ENCODE peak calls at places on chromosome X, in seven cellular contexts. One of them, this sample, is unnamed.

GRCh38 chrX:154607370-154607769 is 11.7 kb downstream of the CTAG1B start:
- DNase-seq in body of pancreas: no peak
- DNase-seq in stomach: no peak
- DNase-seq in transverse colon: no peak
- DNase-seq in prostate gland: peak; percentile 27
- DNase-seq in breast epithelium: no peak
- DNase-seq in HepG2: peak; percentile 37
- DNase-seq in this sample: no peak

GRCh38 chrX:123590842-123591491 is 141.9 kb downstream of the THOC2 start:
- DNase-seq in stomach: no peak
- DNase-seq in breast epithelium: no peak
- DNase-seq in transverse colon: no peak
- DNase-seq in prostate gland: no peak
- DNase-seq in HepG2: peak; percentile 0
- DNase-seq in body of pancreas: no peak
- DNase-seq in this sample: no peak

GRCh38 chrX:93428497-93428896 is 244.9 kb downstream of the NAP1L3 start:
- DNase-seq in prostate gland: no peak
- DNase-seq in breast epithelium: no peak
- DNase-seq in transverse colon: no peak
- DNase-seq in stomach: no peak
- DNase-seq in HepG2: no peak
- DNase-seq in body of pancreas: no peak
- DNase-seq in this sample: no peak

GRCh38 chrX:6170424-6170823 is 58.2 kb downstream of the NLGN4X start:
- DNase-seq in prostate gland: no peak
- DNase-seq in HepG2: no peak
- DNase-seq in body of pancreas: no peak
- DNase-seq in transverse colon: no peak
- DNase-seq in breast epithelium: no peak
- DNase-seq in stomach: no peak
- DNase-seq in this sample: no peak

GRCh38 chrX:78747471-78747870 is at the start of gene LPAR4:
- DNase-seq in transverse colon: no peak
- DNase-seq in body of pancreas: no peak
- DNase-seq in prostate gland: no peak
- DNase-seq in breast epithelium: no peak
- DNase-seq in HepG2: no peak
- DNase-seq in stomach: no peak
- DNase-seq in this sample: no peak

GRCh38 chrX:20263474-20263873 is 3.2 kb downstream of the RPS6KA3 start:
- DNase-seq in body of pancreas: no peak
- DNase-seq in prostate gland: no peak
- DNase-seq in breast epithelium: no peak
- DNase-seq in stomach: no peak
- DNase-seq in HepG2: no peak
- DNase-seq in transverse colon: no peak
- DNase-seq in this sample: no peak

GRCh38 chrX:8244301-8244700 is 73.2 kb upstream of the VCX2 start:
- DNase-seq in HepG2: no peak
- DNase-seq in breast epithelium: no peak
- DNase-seq in prostate gland: no peak
- DNase-seq in stomach: no peak
- DNase-seq in transverse colon: no peak
- DNase-seq in body of pancreas: no peak
- DNase-seq in this sample: no peak

GRCh38 chrX:18640686-18641085 is 31.2 kb downstream of the RS1 start:
- DNase-seq in stomach: no peak
- DNase-seq in transverse colon: no peak
- DNase-seq in breast epithelium: no peak
- DNase-seq in body of pancreas: no peak
- DNase-seq in HepG2: no peak
- DNase-seq in prostate gland: no peak
- DNase-seq in this sample: no peak

GRCh38 chrX:21153503-21153902 is 220.7 kb upstream of the CNKSR2 start:
- DNase-seq in prostate gland: no peak
- DNase-seq in HepG2: no peak
- DNase-seq in transverse colon: no peak
- DNase-seq in breast epithelium: no peak
- DNase-seq in stomach: no peak
- DNase-seq in body of pancreas: peak; percentile 17
- DNase-seq in this sample: no peak

GRCh38 chrX:48802813-48803261 is 970 bp downstream of the HDAC6 start:
- DNase-seq in breast epithelium: no peak
- DNase-seq in prostate gland: no peak
- DNase-seq in stomach: no peak
- DNase-seq in body of pancreas: no peak
- DNase-seq in transverse colon: no peak
- DNase-seq in HepG2: no peak
- DNase-seq in this sample: no peak

GRCh38 chrX:48806088-48806487 is 4.2 kb downstream of the HDAC6 start:
- DNase-seq in prostate gland: no peak
- DNase-seq in body of pancreas: no peak
- DNase-seq in transverse colon: no peak
- DNase-seq in breast epithelium: no peak
- DNase-seq in stomach: no peak
- DNase-seq in HepG2: no peak
- DNase-seq in this sample: no peak

GRCh38 chrX:48800574-48801280 is 1.1 kb upstream of the HDAC6 start:
- DNase-seq in transverse colon: no peak
- DNase-seq in breast epithelium: no peak
- DNase-seq in prostate gland: no peak
- DNase-seq in body of pancreas: peak; percentile 5
- DNase-seq in HepG2: no peak
- DNase-seq in stomach: no peak
- DNase-seq in this sample: no peak

GRCh38 chrX:48801281-48802088 is at the start of gene HDAC6:
- DNase-seq in transverse colon: peak; percentile 96
- DNase-seq in body of pancreas: peak; percentile 98
- DNase-seq in breast epithelium: peak; percentile 95
- DNase-seq in HepG2: peak; percentile 95
- DNase-seq in stomach: peak; percentile 97
- DNase-seq in prostate gland: peak; percentile 96
- DNase-seq in this sample: peak; percentile 98

DNA sequence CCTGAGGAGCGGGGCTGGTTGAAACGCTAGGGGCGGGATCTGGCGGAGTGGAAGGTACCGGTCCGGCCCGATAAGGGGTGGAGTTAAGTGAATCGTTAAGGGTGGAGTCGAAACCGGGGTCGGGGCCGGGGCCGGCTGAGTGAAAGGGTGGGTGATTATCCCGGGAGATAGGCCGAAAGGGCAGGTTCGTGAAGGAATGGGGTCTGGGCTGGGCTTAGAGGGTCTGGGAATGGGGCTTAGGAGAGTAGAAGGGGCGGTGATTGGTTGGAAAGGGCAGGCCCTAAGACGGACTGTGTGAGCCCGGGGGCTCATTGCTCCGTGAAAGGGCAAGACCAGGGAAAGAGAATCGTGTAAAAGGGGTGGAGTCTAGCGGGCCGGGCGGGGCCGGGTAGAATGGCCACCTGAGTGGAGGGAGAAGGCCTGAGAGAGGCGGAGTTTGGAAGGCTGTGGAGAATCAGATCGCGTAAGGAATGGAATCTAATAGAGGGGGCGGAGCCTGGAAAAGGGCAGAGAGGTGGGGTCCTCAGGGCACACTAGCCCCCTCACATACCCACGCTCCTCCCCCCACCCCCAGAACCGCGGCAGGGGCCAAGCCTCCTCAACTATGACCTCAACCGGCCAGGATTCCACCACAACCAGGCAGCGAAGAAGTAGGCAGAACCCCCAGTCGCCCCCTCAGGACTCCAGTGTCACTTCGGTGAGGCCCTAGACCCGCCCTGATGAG is 384 bp downstream of the HDAC6 start:
- DNase-seq in body of pancreas: peak; percentile 91
- DNase-seq in HepG2: peak; percentile 85
- DNase-seq in prostate gland: peak; percentile 77
- DNase-seq in breast epithelium: peak; percentile 82
- DNase-seq in transverse colon: peak; percentile 91
- DNase-seq in stomach: peak; percentile 86
- DNase-seq in this sample: peak; percentile 94
- TF ChIP-seq POLR2A in body of pancreas: peak; percentile 89
- TF ChIP-seq POLR2A in HepG2: no peak
- TF ChIP-seq POLR2A in prostate gland: peak; percentile 63
- TF ChIP-seq POLR2A in breast epithelium: peak; percentile 65
- TF ChIP-seq POLR2A in transverse colon: peak; percentile 92
- TF ChIP-seq POLR2A in stomach: peak; percentile 82
- TF ChIP-seq POLR2A in this sample: peak; percentile 64

DNA sequence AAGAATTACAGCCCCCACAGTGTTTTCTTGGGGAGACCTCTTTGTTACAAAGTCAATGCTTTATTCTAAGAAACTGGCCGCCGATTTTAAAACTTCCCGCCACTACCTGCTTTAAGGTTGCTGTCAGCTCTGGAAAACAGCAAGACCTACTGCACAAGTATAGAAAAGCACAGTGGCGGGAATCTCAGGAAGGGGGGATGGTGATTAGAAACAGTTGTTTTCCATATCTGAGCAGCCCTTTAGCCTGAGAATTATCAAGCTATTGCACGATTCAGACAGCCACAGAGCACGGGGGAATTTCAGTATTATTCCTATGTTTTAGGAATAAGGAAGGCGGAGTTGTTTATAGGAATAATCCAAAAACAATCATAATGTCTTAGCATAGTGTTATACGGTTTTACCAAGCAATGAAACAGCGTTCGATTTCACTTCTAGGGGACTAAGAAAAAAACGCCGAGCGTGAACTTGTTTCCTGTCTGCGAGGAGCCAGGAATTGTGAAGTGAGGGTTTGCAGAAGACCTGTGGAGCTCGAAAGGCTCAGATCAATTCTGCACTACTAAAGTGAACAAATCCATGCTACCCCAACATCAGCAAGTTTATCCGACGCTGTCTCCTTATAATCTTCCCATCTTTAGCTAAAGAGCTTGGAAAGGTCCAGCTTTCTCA is 81.3 kb downstream of the HMGN5 start:
- DNase-seq in HepG2: no peak
- DNase-seq in stomach: no peak
- DNase-seq in breast epithelium: no peak
- DNase-seq in body of pancreas: no peak
- DNase-seq in prostate gland: peak; percentile 4
- DNase-seq in transverse colon: no peak
- DNase-seq in this sample: peak; percentile 21
- H3K27ac ChIP-seq in HepG2: no peak overlapping the region
- H3K27ac ChIP-seq in stomach: peak overlapping the region; percentile 58
- H3K27ac ChIP-seq in breast epithelium: no peak overlapping the region
- H3K27ac ChIP-seq in body of pancreas: no peak overlapping the region
- H3K27ac ChIP-seq in prostate gland: peak overlapping the region; percentile 62
- H3K27ac ChIP-seq in transverse colon: peak overlapping the region; percentile 78
- H3K27ac ChIP-seq in this sample: peak overlapping the region; percentile 49

GRCh38 chrX:11913001-11913400 is 155.0 kb downstream of the MSL3 start:
- DNase-seq in breast epithelium: no peak
- DNase-seq in transverse colon: no peak
- DNase-seq in stomach: no peak
- DNase-seq in body of pancreas: no peak
- DNase-seq in prostate gland: no peak
- DNase-seq in HepG2: no peak
- DNase-seq in this sample: no peak

DNA sequence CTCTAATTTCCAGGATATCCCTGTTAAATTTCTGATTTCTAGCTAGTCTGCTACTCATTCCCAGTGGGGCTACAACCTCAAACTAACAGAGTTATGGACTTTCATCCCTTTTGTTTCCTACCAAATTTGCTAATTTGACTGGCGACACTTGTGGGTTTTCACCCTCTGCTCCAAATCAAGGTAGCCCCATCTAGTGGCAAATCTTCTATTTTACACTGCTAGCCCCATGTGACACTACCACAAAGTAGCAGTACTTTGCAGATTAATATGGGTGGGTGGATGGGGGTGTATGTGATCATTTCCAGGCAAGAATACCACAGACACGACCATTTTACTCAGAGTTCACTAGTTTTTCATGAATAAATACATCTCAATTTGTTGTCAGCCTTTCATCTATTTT is 150.3 kb downstream of the MSL3 start:
- DNase-seq in stomach: no peak
- DNase-seq in prostate gland: no peak
- DNase-seq in HepG2: peak; percentile 2
- DNase-seq in transverse colon: no peak
- DNase-seq in breast epithelium: no peak
- DNase-seq in body of pancreas: no peak
- DNase-seq in this sample: no peak
- TF ChIP-seq CTCF in stomach: no peak
- TF ChIP-seq CTCF in prostate gland: peak; percentile 20
- TF ChIP-seq CTCF in HepG2: peak; percentile 44
- TF ChIP-seq CTCF in transverse colon: no peak
- TF ChIP-seq CTCF in breast epithelium: no peak
- TF ChIP-seq CTCF in body of pancreas: peak; percentile 22
- TF ChIP-seq CTCF in this sample: no peak

GRCh38 chrX:98071331-98071730 is 1187.6 kb downstream of the RPA4 start:
- DNase-seq in stomach: no peak
- DNase-seq in HepG2: no peak
- DNase-seq in breast epithelium: no peak
- DNase-seq in prostate gland: no peak
- DNase-seq in body of pancreas: no peak
- DNase-seq in transverse colon: no peak
- DNase-seq in this sample: no peak
- TF ChIP-seq POLR2A in stomach: no peak
- TF ChIP-seq POLR2A in HepG2: no peak
- TF ChIP-seq POLR2A in breast epithelium: no peak
- TF ChIP-seq POLR2A in prostate gland: no peak
- TF ChIP-seq POLR2A in body of pancreas: no peak
- TF ChIP-seq POLR2A in transverse colon: no peak
- TF ChIP-seq POLR2A in this sample: no peak